ENCODE peak calls at places on chromosomes 6 and 20, in five cellular contexts. One of them, this sample, is unnamed.

GRCh38 chr6:14681699-14682487 is 564.0 kb upstream of the JARID2 start:
- DNase-seq in pancreas: no peak
- DNase-seq in cardiac fibroblast: no peak
- DNase-seq in K562: no peak
- DNase-seq in IMR-90: no peak
- DNase-seq in this sample: no peak

GRCh38 chr20:49320460-49320859 is 42.6 kb upstream of the ZNFX1 start:
- DNase-seq in IMR-90: peak; percentile 38
- DNase-seq in cardiac fibroblast: peak; percentile 58
- DNase-seq in pancreas: no peak
- DNase-seq in K562: peak; percentile 41
- DNase-seq in this sample: no peak

GRCh38 chr6:15912505-15912767 is 216.4 kb upstream of the MYLIP start:
- DNase-seq in IMR-90: no peak
- DNase-seq in pancreas: no peak
- DNase-seq in K562: no peak
- DNase-seq in cardiac fibroblast: no peak
- DNase-seq in this sample: no peak

GRCh38 chr20:58503668-58504067 is 11.5 kb downstream of the APCDD1L start:
- DNase-seq in IMR-90: no peak
- DNase-seq in K562: no peak
- DNase-seq in cardiac fibroblast: no peak
- DNase-seq in pancreas: no peak
- DNase-seq in this sample: no peak

GRCh38 chr20:24422361-24422760 is 47.1 kb upstream of the SYNDIG1 start:
- DNase-seq in cardiac fibroblast: no peak
- DNase-seq in pancreas: no peak
- DNase-seq in K562: no peak
- DNase-seq in IMR-90: no peak
- DNase-seq in this sample: no peak

GRCh38 chr20:11807070-11807741 is 110.5 kb upstream of the BTBD3 start:
- DNase-seq in pancreas: no peak
- DNase-seq in IMR-90: peak; percentile 93
- DNase-seq in cardiac fibroblast: peak; percentile 92
- DNase-seq in K562: no peak
- DNase-seq in this sample: no peak

GRCh38 chr20:57656252-57656820 is 36.1 kb upstream of the ZBP1 start:
- DNase-seq in pancreas: no peak
- DNase-seq in K562: no peak
- DNase-seq in IMR-90: no peak
- DNase-seq in cardiac fibroblast: no peak
- DNase-seq in this sample: no peak

GRCh38 chr6:42545226-42545773 is 18.5 kb upstream of the UBR2 start:
- DNase-seq in cardiac fibroblast: no peak
- DNase-seq in K562: no peak
- DNase-seq in IMR-90: no peak
- DNase-seq in pancreas: no peak
- DNase-seq in this sample: no peak

GRCh38 chr20:2942439-2942838 is 69.2 kb downstream of the PTPRA start:
- DNase-seq in cardiac fibroblast: peak; percentile 54
- DNase-seq in K562: no peak
- DNase-seq in pancreas: no peak
- DNase-seq in IMR-90: peak; percentile 59
- DNase-seq in this sample: no peak

GRCh38 chr20:57215426-57215825 is 51.0 kb downstream of the BMP7 start:
- DNase-seq in IMR-90: no peak
- DNase-seq in cardiac fibroblast: no peak
- DNase-seq in K562: no peak
- DNase-seq in pancreas: no peak
- DNase-seq in this sample: no peak

GRCh38 chr6:41437604-41438003 is 102.2 kb downstream of the NCR2 start:
- DNase-seq in cardiac fibroblast: no peak
- DNase-seq in K562: no peak
- DNase-seq in pancreas: no peak
- DNase-seq in IMR-90: no peak
- DNase-seq in this sample: no peak

GRCh38 chr20:43459022-43459942 is 1.6 kb downstream of the SRSF6 start:
- DNase-seq in IMR-90: peak; percentile 20
- DNase-seq in pancreas: no peak
- DNase-seq in K562: peak; percentile 86
- DNase-seq in cardiac fibroblast: peak; percentile 40
- DNase-seq in this sample: no peak

GRCh38 chr20:13356087-13356486 is 135.0 kb downstream of the ISM1 start:
- DNase-seq in K562: no peak
- DNase-seq in IMR-90: no peak
- DNase-seq in cardiac fibroblast: no peak
- DNase-seq in pancreas: no peak
- DNase-seq in this sample: no peak

GRCh38 chr6:43851204-43851855 is 81.3 kb downstream of the VEGFA start:
- DNase-seq in pancreas: no peak
- DNase-seq in K562: no peak
- DNase-seq in IMR-90: peak; percentile 73
- DNase-seq in cardiac fibroblast: peak; percentile 88
- DNase-seq in this sample: no peak

GRCh38 chr6:162014069-162014811 is 713.3 kb downstream of the PRKN start:
- DNase-seq in K562: no peak
- DNase-seq in cardiac fibroblast: no peak
- DNase-seq in IMR-90: no peak
- DNase-seq in pancreas: no peak
- DNase-seq in this sample: no peak

DNA sequence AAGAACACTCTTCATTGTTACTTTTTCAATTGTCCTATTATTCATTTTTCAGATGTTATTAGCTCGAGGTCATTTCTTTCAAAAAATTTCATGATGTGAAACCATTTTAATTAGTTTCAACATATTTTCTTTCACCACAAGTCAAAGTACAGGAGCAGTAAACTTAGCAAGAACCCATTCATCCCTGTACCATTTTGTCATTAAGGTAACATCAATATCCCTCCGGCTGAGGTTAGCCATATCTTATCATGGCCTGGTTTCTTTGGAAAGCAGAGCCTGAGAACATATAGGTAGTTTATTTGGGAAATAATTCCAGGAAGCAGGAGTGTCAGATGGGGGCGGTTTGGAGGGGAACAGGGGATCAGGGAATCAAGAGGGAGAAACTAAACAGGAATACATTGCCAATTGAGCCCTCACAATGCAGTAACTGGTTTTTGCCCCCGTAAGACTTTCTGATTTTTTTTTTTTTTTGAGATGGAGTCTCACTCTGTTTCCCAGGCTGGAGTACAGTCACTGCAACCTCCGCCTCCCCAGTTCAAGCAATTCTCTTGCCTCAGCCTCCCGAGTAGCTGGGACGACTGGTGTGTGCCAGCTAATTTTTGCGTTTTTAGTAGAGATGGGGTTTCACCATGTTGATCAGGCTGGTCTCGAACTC is 83.7 kb downstream of the MKKS start:
- DNase-seq in cardiac fibroblast: no peak
- DNase-seq in IMR-90: no peak
- DNase-seq in K562: no peak
- DNase-seq in pancreas: no peak
- DNase-seq in this sample: no peak
- TF ChIP-seq CTCF in cardiac fibroblast: no peak
- TF ChIP-seq CTCF in IMR-90: no peak
- TF ChIP-seq CTCF in K562: no peak
- TF ChIP-seq CTCF in pancreas: no peak
- TF ChIP-seq CTCF in this sample: no peak

DNA sequence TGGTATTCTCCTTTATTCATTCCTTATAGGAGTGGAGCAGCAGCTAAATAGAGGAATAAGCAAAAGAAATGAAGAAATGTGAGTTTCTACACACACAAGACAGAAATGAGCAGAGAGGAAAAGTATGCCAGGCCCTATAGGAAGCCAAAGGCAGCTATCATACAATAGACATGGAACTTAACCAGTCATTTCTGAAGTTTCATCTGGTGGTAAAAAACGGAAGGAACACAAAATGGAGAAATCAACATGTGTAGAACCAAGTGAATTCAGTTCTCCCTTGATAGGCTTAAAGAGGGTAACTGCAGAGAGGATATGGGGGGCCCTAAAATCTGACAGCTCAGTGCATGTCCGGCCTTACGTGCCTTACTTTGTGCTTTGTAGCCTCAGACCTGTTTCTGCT is 44.6 kb downstream of the TSBP1 start:
- DNase-seq in K562: no peak
- DNase-seq in pancreas: no peak
- DNase-seq in cardiac fibroblast: no peak
- DNase-seq in IMR-90: no peak
- DNase-seq in this sample: no peak
- TF ChIP-seq CTCF in K562: no peak
- TF ChIP-seq CTCF in pancreas: no peak
- TF ChIP-seq CTCF in cardiac fibroblast: no peak
- TF ChIP-seq CTCF in IMR-90: no peak
- TF ChIP-seq CTCF in this sample: no peak

DNA sequence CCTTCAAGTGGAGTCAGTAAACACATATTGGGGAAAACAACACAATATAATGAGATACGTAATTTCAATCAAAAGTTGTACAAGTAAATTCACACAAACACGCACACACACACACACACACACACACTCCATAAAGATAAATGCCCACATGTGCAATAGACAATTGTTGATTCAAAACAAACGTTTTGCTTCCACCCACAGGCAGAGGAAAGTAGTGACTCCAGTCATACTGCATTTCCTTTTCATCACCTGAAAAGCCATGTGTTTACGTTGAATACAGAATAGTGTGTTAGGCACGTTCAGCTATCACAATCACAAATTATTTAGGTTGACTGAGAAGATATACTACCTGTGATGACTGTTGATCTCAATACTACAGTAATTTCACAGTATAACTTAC is 443.8 kb upstream of the MANEA start:
- DNase-seq in pancreas: no peak
- DNase-seq in K562: no peak
- DNase-seq in cardiac fibroblast: peak; percentile 23
- DNase-seq in IMR-90: peak; percentile 8
- DNase-seq in this sample: no peak
- TF ChIP-seq CTCF in pancreas: no peak
- TF ChIP-seq CTCF in K562: no peak
- TF ChIP-seq CTCF in cardiac fibroblast: peak; percentile 17
- TF ChIP-seq CTCF in IMR-90: no peak
- TF ChIP-seq CTCF in this sample: no peak

DNA sequence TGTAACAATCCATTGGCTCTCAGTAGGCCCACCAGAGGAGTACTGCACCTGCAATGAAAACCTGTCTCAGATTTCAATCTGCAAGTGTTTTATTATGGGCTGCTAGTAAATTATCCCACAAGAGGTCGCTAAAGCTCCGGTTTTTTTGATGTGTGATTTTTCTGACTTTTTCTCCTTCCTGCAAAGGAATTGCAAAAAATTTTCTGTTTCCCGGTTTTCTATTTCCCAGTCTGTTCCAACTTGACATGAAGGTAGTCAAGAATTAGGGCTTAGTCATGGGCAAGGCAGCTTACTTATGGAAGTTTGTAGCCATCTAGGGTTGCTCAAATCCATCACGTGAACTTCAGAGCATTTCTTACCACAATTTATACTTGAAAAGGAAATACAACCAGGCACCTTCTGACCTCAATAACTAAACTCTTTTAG is 38.5 kb upstream of the AHI1 start:
- DNase-seq in cardiac fibroblast: peak; percentile 90
- DNase-seq in K562: peak; percentile 53
- DNase-seq in IMR-90: peak; percentile 98
- DNase-seq in pancreas: no peak
- DNase-seq in this sample: no peak
- TF ChIP-seq CTCF in cardiac fibroblast: peak; percentile 66
- TF ChIP-seq CTCF in K562: peak; percentile 85
- TF ChIP-seq CTCF in IMR-90: peak; percentile 80
- TF ChIP-seq CTCF in pancreas: peak; percentile 34
- TF ChIP-seq CTCF in this sample: no peak

DNA sequence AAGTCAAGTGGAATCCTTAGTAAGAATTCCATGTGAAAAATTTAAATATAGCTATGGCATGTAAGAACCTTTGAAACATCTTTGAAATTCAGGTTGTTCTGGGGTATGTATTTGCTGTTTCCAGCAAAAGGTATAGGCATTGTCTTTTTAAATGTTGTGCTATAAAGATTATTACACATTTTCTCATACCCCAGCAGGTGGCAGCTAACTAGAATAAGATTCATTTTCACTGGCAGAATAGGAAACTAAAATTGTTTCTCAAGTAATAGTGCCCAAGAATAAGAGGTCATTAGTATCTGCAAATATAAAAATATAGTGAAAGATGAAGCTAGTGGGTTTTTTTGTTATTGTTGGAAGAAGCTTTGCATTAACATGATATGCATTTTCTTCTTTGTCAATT is 1.8 kb downstream of the GRIK2 start:
- DNase-seq in cardiac fibroblast: no peak
- DNase-seq in IMR-90: no peak
- DNase-seq in pancreas: no peak
- DNase-seq in K562: no peak
- DNase-seq in this sample: no peak
- TF ChIP-seq CTCF in cardiac fibroblast: peak; percentile 6
- TF ChIP-seq CTCF in IMR-90: peak; percentile 35
- TF ChIP-seq CTCF in pancreas: no peak
- TF ChIP-seq CTCF in K562: no peak
- TF ChIP-seq CTCF in this sample: no peak

GRCh38 chr6:90278129-90278528 is 18.5 kb downstream of the BACH2 start:
- DNase-seq in cardiac fibroblast: no peak
- DNase-seq in K562: no peak
- DNase-seq in pancreas: no peak
- DNase-seq in IMR-90: no peak
- DNase-seq in this sample: no peak

GRCh38 chr6:90273863-90274262 is 22.8 kb downstream of the BACH2 start:
- DNase-seq in K562: no peak
- DNase-seq in pancreas: no peak
- DNase-seq in IMR-90: no peak
- DNase-seq in cardiac fibroblast: no peak
- DNase-seq in this sample: no peak

GRCh38 chr6:90271831-90272230 is 24.8 kb downstream of the BACH2 start:
- DNase-seq in cardiac fibroblast: no peak
- DNase-seq in IMR-90: no peak
- DNase-seq in pancreas: no peak
- DNase-seq in K562: no peak
- DNase-seq in this sample: no peak

GRCh38 chr6:90277301-90278011 is 19.2 kb downstream of the BACH2 start:
- DNase-seq in K562: no peak
- DNase-seq in cardiac fibroblast: no peak
- DNase-seq in pancreas: no peak
- DNase-seq in IMR-90: peak; percentile 20
- DNase-seq in this sample: no peak

GRCh38 chr6:90274481-90275030 is 22.1 kb downstream of the BACH2 start:
- DNase-seq in pancreas: no peak
- DNase-seq in cardiac fibroblast: no peak
- DNase-seq in IMR-90: no peak
- DNase-seq in K562: no peak
- DNase-seq in this sample: peak; percentile 43
- TF ChIP-seq CTCF in pancreas: no peak
- TF ChIP-seq CTCF in cardiac fibroblast: no peak
- TF ChIP-seq CTCF in IMR-90: no peak
- TF ChIP-seq CTCF in K562: peak; percentile 23
- TF ChIP-seq CTCF in this sample: no peak

DNA sequence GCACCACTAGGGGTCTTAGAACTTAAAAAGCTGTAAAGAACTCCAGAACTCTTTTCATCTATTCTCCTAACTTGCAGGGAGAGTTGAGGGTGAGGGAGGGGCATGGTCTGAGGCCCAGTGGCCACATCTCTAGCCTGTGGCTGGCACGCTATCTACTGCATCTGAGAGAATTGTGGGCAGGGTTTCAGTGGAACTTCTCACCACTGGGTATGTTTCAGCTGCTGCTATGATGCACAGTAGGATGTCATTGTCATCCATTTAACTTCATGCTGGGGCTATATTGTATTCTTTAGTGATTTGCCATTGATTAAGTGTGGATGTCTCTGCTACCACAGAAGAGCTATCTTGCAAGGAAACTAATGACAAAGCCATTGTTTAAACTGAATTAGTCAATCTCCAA is 4.5 kb downstream of the TMEM14A start:
- DNase-seq in pancreas: no peak
- DNase-seq in IMR-90: no peak
- DNase-seq in cardiac fibroblast: no peak
- DNase-seq in K562: no peak
- DNase-seq in this sample: no peak
- TF ChIP-seq CTCF in pancreas: no peak
- TF ChIP-seq CTCF in IMR-90: no peak
- TF ChIP-seq CTCF in cardiac fibroblast: no peak
- TF ChIP-seq CTCF in K562: no peak
- TF ChIP-seq CTCF in this sample: no peak